ENCODE peak calls at places on chromosomes 2 and 18, in six cellular contexts. One of them, this sample, is unnamed.
A peak's percentile ranks its signal among the peaks of the same experiment; 100 is the strongest.

GRCh38 chr2:68438455-68439303 is 28.4 kb downstream of the FBXO48 start:
- DNase-seq in fibroblast of the aortic adventitia: no peak
- DNase-seq in activated naive CD4-positive, alpha-beta T cell: no peak
- DNase-seq in mammary epithelial cell: no peak
- DNase-seq in WTC11: no peak
- DNase-seq in substantia nigra: no peak
- DNase-seq in this sample: no peak

GRCh38 chr2:211737282-211737681 is 801.3 kb downstream of the ERBB4 start:
- DNase-seq in activated naive CD4-positive, alpha-beta T cell: no peak
- DNase-seq in fibroblast of the aortic adventitia: peak; percentile 25
- DNase-seq in substantia nigra: no peak
- DNase-seq in mammary epithelial cell: peak; percentile 27
- DNase-seq in WTC11: no peak
- DNase-seq in this sample: no peak

GRCh38 chr2:112483821-112484220 is 1.9 kb downstream of the TTL start:
- DNase-seq in fibroblast of the aortic adventitia: no peak
- DNase-seq in WTC11: no peak
- DNase-seq in substantia nigra: no peak
- DNase-seq in mammary epithelial cell: no peak
- DNase-seq in activated naive CD4-positive, alpha-beta T cell: no peak
- DNase-seq in this sample: peak; percentile 58

GRCh38 chr2:13919981-13920382 is 712.5 kb upstream of the LRATD1 start:
- DNase-seq in WTC11: no peak
- DNase-seq in mammary epithelial cell: peak; percentile 24
- DNase-seq in substantia nigra: no peak
- DNase-seq in activated naive CD4-positive, alpha-beta T cell: no peak
- DNase-seq in fibroblast of the aortic adventitia: peak; percentile 16
- DNase-seq in this sample: no peak

GRCh38 chr2:27989149-27989548 is 98.6 kb downstream of the BABAM2 start:
- DNase-seq in activated naive CD4-positive, alpha-beta T cell: no peak
- DNase-seq in WTC11: no peak
- DNase-seq in fibroblast of the aortic adventitia: no peak
- DNase-seq in substantia nigra: no peak
- DNase-seq in mammary epithelial cell: peak; percentile 97
- DNase-seq in this sample: no peak

GRCh38 chr18:41899535-41899934 is 55.5 kb upstream of the PIK3C3 start:
- DNase-seq in fibroblast of the aortic adventitia: no peak
- DNase-seq in substantia nigra: no peak
- DNase-seq in mammary epithelial cell: no peak
- DNase-seq in activated naive CD4-positive, alpha-beta T cell: no peak
- DNase-seq in WTC11: no peak
- DNase-seq in this sample: no peak

GRCh38 chr2:235149240-235149641 is 197.4 kb downstream of the SH3BP4 start:
- DNase-seq in fibroblast of the aortic adventitia: peak; percentile 9
- DNase-seq in substantia nigra: no peak
- DNase-seq in WTC11: no peak
- DNase-seq in activated naive CD4-positive, alpha-beta T cell: no peak
- DNase-seq in mammary epithelial cell: peak; percentile 43
- DNase-seq in this sample: no peak

GRCh38 chr2:220707261-220707660 is 864.8 kb downstream of the EPHA4 start:
- DNase-seq in fibroblast of the aortic adventitia: no peak
- DNase-seq in mammary epithelial cell: no peak
- DNase-seq in substantia nigra: no peak
- DNase-seq in activated naive CD4-positive, alpha-beta T cell: no peak
- DNase-seq in WTC11: no peak
- DNase-seq in this sample: no peak

GRCh38 chr18:70442933-70443332 is 154.1 kb downstream of the SOCS6 start:
- DNase-seq in fibroblast of the aortic adventitia: no peak
- DNase-seq in activated naive CD4-positive, alpha-beta T cell: no peak
- DNase-seq in WTC11: no peak
- DNase-seq in substantia nigra: no peak
- DNase-seq in mammary epithelial cell: peak; percentile 21
- DNase-seq in this sample: no peak

GRCh38 chr2:38176619-38177021 is 100.7 kb upstream of the CYP1B1 start:
- DNase-seq in substantia nigra: no peak
- DNase-seq in mammary epithelial cell: peak; percentile 19
- DNase-seq in WTC11: no peak
- DNase-seq in fibroblast of the aortic adventitia: peak; percentile 54
- DNase-seq in activated naive CD4-positive, alpha-beta T cell: no peak
- DNase-seq in this sample: no peak

GRCh38 chr18:51867767-51868166 is 472.2 kb upstream of the DCC start:
- DNase-seq in activated naive CD4-positive, alpha-beta T cell: no peak
- DNase-seq in substantia nigra: no peak
- DNase-seq in fibroblast of the aortic adventitia: peak; percentile 30
- DNase-seq in WTC11: no peak
- DNase-seq in mammary epithelial cell: peak; percentile 4
- DNase-seq in this sample: no peak